ENCODE peak calls at places on chromosomes 1 and 21, in five cellular contexts. X, C, H, Y and M are unnamed samples.

GRCh38 chr21:39911286-39911685 is 44.0 kb downstream of the PCP4 start:
- DNase-seq in X (no peak), C (no peak), H (no peak), Y (no peak), M (peak; percentile 12)

GRCh38 chr1:6239950-6240768 is 3.8 kb upstream of the HES3 start:
- DNase-seq in X (peak; percentile 41), C (no peak), H (no peak), Y (peak; percentile 89), M (no peak)

GRCh38 chr1:186626533-186626932 is 53.7 kb downstream of the PTGS2 start:
- DNase-seq in X (no peak), C (no peak), H (no peak), Y (peak; percentile 4), M (no peak)

GRCh38 chr1:183270541-183271141 is 84.6 kb downstream of the LAMC2 start:
- DNase-seq in X (peak; percentile 91), C (no peak), H (no peak), Y (peak; percentile 92), M (peak; percentile 23)

GRCh38 chr1:155591770-155592169 is 18.2 kb upstream of the MSTO1 start:
- DNase-seq in X (peak; percentile 82), C (no peak), H (peak; percentile 32), Y (peak; percentile 79), M (peak; percentile 82)

GRCh38 chr1:19311503-19311930 is 427 bp downstream of the AKR7A2 start:
- DNase-seq in X (no peak), C (no peak), H (no peak), Y (no peak), M (no peak)

GRCh38 chr21:44700101-44701022 is 3.4 kb downstream of the KRTAP10-12 start:
- DNase-seq in X (no peak), C (no peak), H (peak; percentile 6), Y (no peak), M (no peak)

GRCh38 chr1:53332188-53332564 is 4.3 kb upstream of the LRP8 start:
- DNase-seq in X (no peak), C (no peak), H (no peak), Y (no peak), M (no peak)

GRCh38 chr1:88286716-88287115 is 397.4 kb upstream of the PKN2 start:
- DNase-seq in X (no peak), C (no peak), H (no peak), Y (no peak), M (no peak)

GRCh38 chr1:183907106-183907505 is 102.2 kb downstream of the RGL1 start:
- DNase-seq in X (no peak), C (no peak), H (no peak), Y (peak; percentile 20), M (no peak)

GRCh38 chr1:154999651-155000474 is 2.7 kb upstream of the ZBTB7B start:
- DNase-seq in X (no peak), C (no peak), H (peak; percentile 78), Y (peak; percentile 35), M (peak; percentile 38)

GRCh38 chr1:226064816-226065248 is 2.3 kb downstream of the H3-3A start:
- DNase-seq in X (peak; percentile 80), C (no peak), H (no peak), Y (peak; percentile 82), M (peak; percentile 81)

GRCh38 chr1:105337427-105337826 is 1587.7 kb downstream of the AMY1C start:
- DNase-seq in X (no peak), C (no peak), H (no peak), Y (no peak), M (no peak)

GRCh38 chr1:22756053-22756730 is 45.6 kb downstream of the EPHB2 start:
- DNase-seq in X (no peak), C (no peak), H (no peak), Y (no peak), M (no peak)

DNA sequence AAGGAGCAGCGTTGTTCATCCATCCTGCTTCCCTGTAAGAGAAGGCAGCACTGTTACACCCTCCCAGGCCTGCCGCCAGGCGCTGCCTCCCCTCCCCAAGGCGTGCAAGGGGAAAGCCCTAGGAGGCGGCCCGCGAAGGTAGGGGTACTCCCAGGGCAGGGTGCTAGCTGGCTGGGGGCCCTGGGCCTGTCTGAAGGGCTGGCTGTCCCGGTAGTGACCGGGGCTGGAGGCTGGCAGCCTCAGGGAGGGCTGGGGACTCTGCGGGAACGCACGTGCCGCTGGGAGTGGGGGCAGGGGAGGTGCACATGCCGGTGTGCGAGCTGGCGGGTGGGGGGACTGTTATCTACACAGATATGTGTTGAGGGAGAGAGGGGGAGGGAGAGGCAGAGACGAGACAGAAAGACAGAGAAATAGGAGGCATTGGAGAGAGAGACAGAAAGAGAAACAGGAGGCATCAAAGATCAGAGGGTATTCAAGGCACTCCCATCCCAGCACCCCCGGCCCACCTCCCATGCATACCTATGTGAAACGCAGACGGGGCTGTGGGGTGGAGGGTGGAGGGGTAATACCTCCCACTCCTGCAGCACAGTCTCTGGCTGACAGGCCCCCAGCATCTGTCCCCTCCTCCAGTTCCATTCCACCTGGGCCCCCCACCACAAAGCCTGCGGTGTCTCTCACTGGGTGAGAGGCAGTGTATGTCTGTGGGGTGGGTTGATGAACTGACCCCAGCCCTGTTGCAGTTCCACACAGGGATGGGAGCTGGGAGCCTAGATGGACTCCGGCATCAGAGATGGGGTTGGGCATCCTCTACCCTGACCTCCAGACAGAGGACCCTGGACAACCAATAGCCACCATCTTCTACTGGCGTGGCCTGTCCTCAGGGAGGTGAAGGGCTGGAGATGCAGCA is 49.9 kb downstream of the RAP1GAP start:
- DNase-seq in X (no peak), C (no peak), H (peak; percentile 82), Y (no peak), M (no peak)
- H3K4me2 ChIP-seq in X (no peak overlapping the region), C (no peak overlapping the region), H (peak overlapping the region; percentile 64), Y (no peak overlapping the region), M (no peak overlapping the region)

GRCh38 chr1:32265846-32266245 is 14.8 kb downstream of the LCK start:
- DNase-seq in X (no peak), C (no peak), H (no peak), Y (no peak), M (no peak)
- H2AFZ ChIP-seq in X (no peak overlapping the region), C (no peak overlapping the region), H (no peak overlapping the region), Y (no peak overlapping the region), M (no peak overlapping the region)

DNA sequence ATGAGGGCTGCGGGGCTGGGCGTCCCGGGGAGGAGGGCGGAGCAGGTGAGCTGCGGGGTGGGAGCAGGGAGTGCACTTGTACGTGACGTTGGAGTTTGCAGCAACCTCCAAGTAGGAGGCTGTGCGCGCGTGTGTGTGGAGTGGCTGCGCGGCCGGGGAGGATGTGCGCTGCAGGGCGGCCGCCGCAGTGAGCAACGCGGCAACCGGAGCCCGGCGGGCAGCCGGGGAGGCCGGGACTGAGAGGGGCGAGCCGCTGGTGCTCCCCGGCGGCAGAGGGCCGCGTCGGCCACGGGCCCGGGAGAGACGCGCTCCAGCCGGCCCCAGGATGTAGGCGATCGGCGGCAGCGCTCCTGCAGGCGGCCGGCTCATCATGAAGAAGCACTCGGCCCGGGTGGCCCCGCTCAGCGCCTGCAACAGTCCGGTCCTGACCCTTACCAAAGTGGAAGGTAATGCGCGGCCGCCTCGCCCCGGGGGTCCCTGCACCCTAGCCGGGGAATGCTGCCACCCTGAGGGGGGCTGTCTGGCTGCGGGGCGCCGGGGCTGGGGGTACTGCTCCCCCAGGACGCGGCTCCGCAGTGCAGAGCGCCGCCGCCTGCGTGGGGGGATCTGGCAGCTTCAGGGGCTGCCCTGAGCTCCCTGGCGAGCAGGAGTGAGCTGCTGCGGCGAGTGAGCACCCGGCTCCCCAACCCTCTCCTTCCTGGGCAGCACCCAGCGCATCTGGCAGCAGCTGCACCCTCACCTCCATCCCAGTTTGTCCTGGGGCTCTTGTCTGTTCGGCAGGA is 158.9 kb upstream of the COA6 start:
- DNase-seq in X (no peak), C (no peak), H (no peak), Y (peak; percentile 63), M (peak; percentile 54)
- TF ChIP-seq EZH2 in X (peak; percentile 4), C (no peak), H (no peak), Y (no peak), M (no peak)

GRCh38 chr1:9404541-9404940 is 111.8 kb downstream of the SPSB1 start:
- DNase-seq in X (no peak), C (no peak), H (no peak), Y (no peak), M (no peak)

GRCh38 chr1:9402717-9403116 is 110.0 kb downstream of the SPSB1 start:
- DNase-seq in X (no peak), C (no peak), H (no peak), Y (no peak), M (no peak)

GRCh38 chr1:9402256-9402616 is 109.5 kb downstream of the SPSB1 start:
- DNase-seq in X (no peak), C (no peak), H (no peak), Y (no peak), M (no peak)

GRCh38 chr1:9404117-9404516 is 111.4 kb downstream of the SPSB1 start:
- DNase-seq in X (no peak), C (no peak), H (no peak), Y (no peak), M (no peak)

GRCh38 chr1:9406111-9406510 is 113.4 kb downstream of the SPSB1 start:
- DNase-seq in X (no peak), C (no peak), H (no peak), Y (no peak), M (no peak)
- H3K4me2 ChIP-seq in X (no peak overlapping the region), C (no peak overlapping the region), H (no peak overlapping the region), Y (no peak overlapping the region), M (no peak overlapping the region)

GRCh38 chr21:30463713-30464112 is 16.5 kb downstream of the KRTAP19-1 start:
- DNase-seq in X (no peak), C (no peak), H (peak; percentile 20), Y (no peak), M (peak; percentile 53)
- H2AFZ ChIP-seq in X (no peak overlapping the region), C (no peak overlapping the region), H (no peak overlapping the region), Y (no peak overlapping the region), M (no peak overlapping the region)

GRCh38 chr1:63329621-63330330 is 7.4 kb downstream of the FOXD3 start:
- DNase-seq in X (no peak), C (no peak), H (no peak), Y (no peak), M (no peak)

GRCh38 chr1:63326106-63326472 is 3.7 kb downstream of the FOXD3 start:
- DNase-seq in X (peak; percentile 12), C (no peak), H (no peak), Y (no peak), M (no peak)

GRCh38 chr1:63328140-63328521 is 5.8 kb downstream of the FOXD3 start:
- DNase-seq in X (no peak), C (no peak), H (no peak), Y (no peak), M (no peak)

GRCh38 chr1:63326473-63327380 is 4.4 kb downstream of the FOXD3 start:
- DNase-seq in X (peak; percentile 38), C (no peak), H (no peak), Y (no peak), M (no peak)

DNA sequence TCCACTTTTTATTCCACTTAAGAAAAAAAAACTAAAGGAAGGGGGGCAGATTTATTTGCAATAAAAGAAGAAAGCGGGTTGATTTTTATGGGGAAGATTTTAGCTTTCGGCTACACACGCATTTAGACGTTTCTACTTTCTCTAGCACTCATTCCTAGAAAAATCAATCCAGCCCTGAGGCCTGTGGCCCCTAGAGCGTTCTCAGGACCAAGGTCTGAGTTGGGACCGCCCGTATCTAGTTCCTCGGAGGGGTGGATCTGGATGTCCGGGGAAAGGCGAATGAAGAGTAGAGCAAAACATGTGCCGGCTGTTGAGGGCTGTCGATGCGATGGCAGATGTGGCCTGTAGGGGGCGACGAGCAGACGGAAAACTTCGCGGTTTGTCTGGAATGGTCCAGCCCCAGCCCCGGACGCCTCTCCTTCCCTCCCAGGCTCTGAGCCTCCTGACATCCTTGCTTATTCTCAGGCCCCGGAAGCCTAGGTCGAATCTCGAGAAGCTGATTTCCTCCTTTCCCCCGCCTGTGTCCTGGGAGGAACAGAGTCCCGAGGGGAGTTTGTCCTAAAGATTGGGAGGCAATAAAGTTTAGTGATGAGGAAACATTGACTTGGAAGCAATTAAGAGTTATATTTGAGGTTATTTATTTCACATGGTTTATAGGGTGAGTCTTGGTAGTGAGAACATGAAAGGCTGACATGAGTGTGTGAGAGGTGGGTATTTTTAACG is 5.2 kb downstream of the FOXD3 start:
- DNase-seq in X (peak; percentile 75), C (peak; percentile 5), H (peak; percentile 77), Y (peak; percentile 67), M (peak; percentile 79)
- TF ChIP-seq EZH2 in X (no peak), C (no peak), H (peak; percentile 82), Y (peak; percentile 34), M (no peak)

GRCh38 chr1:13893456-13893855 is 193.5 kb downstream of the PRDM2 start:
- DNase-seq in X (no peak), C (no peak), H (no peak), Y (no peak), M (no peak)
- H3K4me2 ChIP-seq in X (no peak overlapping the region), C (no peak overlapping the region), H (no peak overlapping the region), Y (peak overlapping the region; percentile 58), M (peak overlapping the region; percentile 62)